ENCODE peak calls at places on chromosomes 11 and 22, in eight cellular contexts. One of them, this sample, is unnamed.

GRCh38 chr11:35553831-35554230 is 28.4 kb upstream of the PAMR1 start:
- DNase-seq in spleen: no peak
- DNase-seq in vagina: peak
- DNase-seq in GM23338: no peak
- DNase-seq in sigmoid colon: no peak
- DNase-seq in K562: no peak
- DNase-seq in stomach: no peak
- DNase-seq in endothelial cell of umbilical vein: no peak
- DNase-seq in this sample: no peak

GRCh38 chr11:44651535-44652130 is 75.1 kb upstream of the TSPAN18 start:
- DNase-seq in GM23338: no peak
- DNase-seq in spleen: peak
- DNase-seq in K562: no peak
- DNase-seq in sigmoid colon: no peak
- DNase-seq in stomach: no peak
- DNase-seq in endothelial cell of umbilical vein: peak
- DNase-seq in vagina: no peak
- DNase-seq in this sample: no peak

GRCh38 chr11:44883277-44883676 is 67.4 kb downstream of the TP53I11 start:
- DNase-seq in stomach: peak
- DNase-seq in K562: no peak
- DNase-seq in GM23338: no peak
- DNase-seq in spleen: no peak
- DNase-seq in vagina: no peak
- DNase-seq in endothelial cell of umbilical vein: no peak
- DNase-seq in sigmoid colon: no peak
- DNase-seq in this sample: no peak

GRCh38 chr11:76161261-76161961 is 44.9 kb downstream of the WNT11 start:
- DNase-seq in stomach: no peak
- DNase-seq in spleen: peak
- DNase-seq in GM23338: no peak
- DNase-seq in K562: peak
- DNase-seq in vagina: no peak
- DNase-seq in sigmoid colon: no peak
- DNase-seq in endothelial cell of umbilical vein: no peak
- DNase-seq in this sample: no peak

GRCh38 chr11:120746836-120747609 is 235.5 kb downstream of the GRIK4 start:
- DNase-seq in endothelial cell of umbilical vein: no peak
- DNase-seq in vagina: peak
- DNase-seq in GM23338: no peak
- DNase-seq in stomach: no peak
- DNase-seq in K562: no peak
- DNase-seq in sigmoid colon: no peak
- DNase-seq in spleen: no peak
- DNase-seq in this sample: no peak

GRCh38 chr11:11672764-11673163 is 51.0 kb upstream of the GALNT18 start:
- DNase-seq in GM23338: no peak
- DNase-seq in sigmoid colon: no peak
- DNase-seq in vagina: no peak
- DNase-seq in stomach: no peak
- DNase-seq in spleen: no peak
- DNase-seq in endothelial cell of umbilical vein: no peak
- DNase-seq in K562: no peak
- DNase-seq in this sample: no peak

GRCh38 chr11:8867035-8867434 is 44.0 kb upstream of the AKIP1 start:
- DNase-seq in endothelial cell of umbilical vein: no peak
- DNase-seq in sigmoid colon: no peak
- DNase-seq in GM23338: no peak
- DNase-seq in K562: no peak
- DNase-seq in vagina: no peak
- DNase-seq in stomach: no peak
- DNase-seq in spleen: no peak
- DNase-seq in this sample: no peak

GRCh38 chr22:37374571-37374970 is 52.7 kb downstream of the ELFN2 start:
- DNase-seq in stomach: no peak
- DNase-seq in vagina: no peak
- DNase-seq in sigmoid colon: no peak
- DNase-seq in endothelial cell of umbilical vein: no peak
- DNase-seq in spleen: no peak
- DNase-seq in K562: no peak
- DNase-seq in GM23338: no peak
- DNase-seq in this sample: no peak

GRCh38 chr11:48063424-48063978 is 83.1 kb downstream of the PTPRJ start:
- DNase-seq in endothelial cell of umbilical vein: peak
- DNase-seq in K562: no peak
- DNase-seq in vagina: no peak
- DNase-seq in spleen: no peak
- DNase-seq in stomach: no peak
- DNase-seq in GM23338: no peak
- DNase-seq in sigmoid colon: peak
- DNase-seq in this sample: no peak

GRCh38 chr11:33970984-33971466 is 79.1 kb upstream of the LMO2 start:
- DNase-seq in GM23338: peak
- DNase-seq in K562: peak
- DNase-seq in endothelial cell of umbilical vein: peak
- DNase-seq in spleen: no peak
- DNase-seq in stomach: peak
- DNase-seq in sigmoid colon: peak
- DNase-seq in vagina: no peak
- DNase-seq in this sample: no peak

GRCh38 chr11:29159552-29160465 is 857.0 kb downstream of the KCNA4 start:
- DNase-seq in endothelial cell of umbilical vein: peak
- DNase-seq in stomach: peak
- DNase-seq in sigmoid colon: no peak
- DNase-seq in vagina: no peak
- DNase-seq in K562: peak
- DNase-seq in spleen: no peak
- DNase-seq in GM23338: peak
- DNase-seq in this sample: no peak

GRCh38 chr22:30763815-30764686 is 69.4 kb downstream of the OSBP2 start:
- DNase-seq in GM23338: peak
- DNase-seq in sigmoid colon: no peak
- DNase-seq in K562: peak
- DNase-seq in stomach: peak
- DNase-seq in spleen: no peak
- DNase-seq in vagina: no peak
- DNase-seq in endothelial cell of umbilical vein: peak
- DNase-seq in this sample: peak

GRCh38 chr22:23177197-23177596 is 3.1 kb upstream of the BCR start:
- DNase-seq in GM23338: no peak
- DNase-seq in stomach: no peak
- DNase-seq in K562: peak
- DNase-seq in spleen: no peak
- DNase-seq in sigmoid colon: no peak
- DNase-seq in vagina: no peak
- DNase-seq in endothelial cell of umbilical vein: no peak
- DNase-seq in this sample: no peak

GRCh38 chr22:21816787-21817496 is 50.5 kb downstream of the MAPK1 start:
- DNase-seq in vagina: no peak
- DNase-seq in K562: peak
- DNase-seq in endothelial cell of umbilical vein: peak
- DNase-seq in stomach: no peak
- DNase-seq in sigmoid colon: no peak
- DNase-seq in spleen: no peak
- DNase-seq in GM23338: no peak
- DNase-seq in this sample: peak
- TF ChIP-seq POLR2AphosphoS5 in vagina: no peak
- TF ChIP-seq POLR2AphosphoS5 in K562: no peak
- TF ChIP-seq POLR2AphosphoS5 in endothelial cell of umbilical vein: no peak
- TF ChIP-seq POLR2AphosphoS5 in stomach: peak
- TF ChIP-seq POLR2AphosphoS5 in sigmoid colon: no peak
- TF ChIP-seq POLR2AphosphoS5 in spleen: peak
- TF ChIP-seq POLR2AphosphoS5 in GM23338: no peak
- TF ChIP-seq POLR2AphosphoS5 in this sample: peak

GRCh38 chr11:117091753-117092477 is 6.3 kb downstream of the SIK3 start:
- DNase-seq in GM23338: no peak
- DNase-seq in stomach: no peak
- DNase-seq in sigmoid colon: no peak
- DNase-seq in spleen: no peak
- DNase-seq in vagina: no peak
- DNase-seq in endothelial cell of umbilical vein: no peak
- DNase-seq in K562: no peak
- DNase-seq in this sample: no peak

GRCh38 chr11:117092951-117093590 is 5.2 kb downstream of the SIK3 start:
- DNase-seq in K562: no peak
- DNase-seq in stomach: no peak
- DNase-seq in endothelial cell of umbilical vein: no peak
- DNase-seq in vagina: no peak
- DNase-seq in sigmoid colon: no peak
- DNase-seq in spleen: no peak
- DNase-seq in GM23338: no peak
- DNase-seq in this sample: no peak

GRCh38 chr11:117089685-117090084 is 8.5 kb downstream of the SIK3 start:
- DNase-seq in GM23338: no peak
- DNase-seq in K562: no peak
- DNase-seq in endothelial cell of umbilical vein: no peak
- DNase-seq in sigmoid colon: no peak
- DNase-seq in spleen: no peak
- DNase-seq in stomach: no peak
- DNase-seq in vagina: no peak
- DNase-seq in this sample: no peak

GRCh38 chr11:117087446-117087845 is 10.8 kb downstream of the SIK3 start:
- DNase-seq in spleen: no peak
- DNase-seq in vagina: no peak
- DNase-seq in stomach: no peak
- DNase-seq in endothelial cell of umbilical vein: no peak
- DNase-seq in GM23338: no peak
- DNase-seq in K562: peak
- DNase-seq in sigmoid colon: no peak
- DNase-seq in this sample: no peak

GRCh38 chr11:117090111-117090706 is 8.0 kb downstream of the SIK3 start:
- DNase-seq in vagina: no peak
- DNase-seq in stomach: no peak
- DNase-seq in endothelial cell of umbilical vein: no peak
- DNase-seq in GM23338: no peak
- DNase-seq in spleen: no peak
- DNase-seq in sigmoid colon: no peak
- DNase-seq in K562: no peak
- DNase-seq in this sample: no peak
- H3K27ac ChIP-seq in vagina: no peak
- H3K27ac ChIP-seq in stomach: no peak
- H3K27ac ChIP-seq in endothelial cell of umbilical vein: no peak
- H3K27ac ChIP-seq in GM23338: no peak
- H3K27ac ChIP-seq in spleen: no peak
- H3K27ac ChIP-seq in sigmoid colon: peak
- H3K27ac ChIP-seq in K562: no peak
- H3K27ac ChIP-seq in this sample: no peak

GRCh38 chr11:77506857-77507256 is 33.0 kb upstream of the PAK1 start:
- DNase-seq in vagina: no peak
- DNase-seq in sigmoid colon: no peak
- DNase-seq in spleen: no peak
- DNase-seq in stomach: no peak
- DNase-seq in K562: no peak
- DNase-seq in endothelial cell of umbilical vein: peak
- DNase-seq in GM23338: no peak
- DNase-seq in this sample: no peak

GRCh38 chr11:77503006-77503405 is 29.1 kb upstream of the PAK1 start:
- DNase-seq in stomach: no peak
- DNase-seq in endothelial cell of umbilical vein: no peak
- DNase-seq in spleen: no peak
- DNase-seq in vagina: no peak
- DNase-seq in K562: no peak
- DNase-seq in sigmoid colon: no peak
- DNase-seq in GM23338: no peak
- DNase-seq in this sample: no peak

GRCh38 chr11:77508031-77508430 is 34.1 kb upstream of the PAK1 start:
- DNase-seq in GM23338: no peak
- DNase-seq in stomach: no peak
- DNase-seq in K562: no peak
- DNase-seq in spleen: no peak
- DNase-seq in vagina: no peak
- DNase-seq in endothelial cell of umbilical vein: no peak
- DNase-seq in sigmoid colon: no peak
- DNase-seq in this sample: no peak

GRCh38 chr11:77502501-77502900 is 28.6 kb upstream of the PAK1 start:
- DNase-seq in endothelial cell of umbilical vein: no peak
- DNase-seq in stomach: no peak
- DNase-seq in spleen: no peak
- DNase-seq in sigmoid colon: no peak
- DNase-seq in K562: no peak
- DNase-seq in vagina: no peak
- DNase-seq in GM23338: no peak
- DNase-seq in this sample: no peak

DNA sequence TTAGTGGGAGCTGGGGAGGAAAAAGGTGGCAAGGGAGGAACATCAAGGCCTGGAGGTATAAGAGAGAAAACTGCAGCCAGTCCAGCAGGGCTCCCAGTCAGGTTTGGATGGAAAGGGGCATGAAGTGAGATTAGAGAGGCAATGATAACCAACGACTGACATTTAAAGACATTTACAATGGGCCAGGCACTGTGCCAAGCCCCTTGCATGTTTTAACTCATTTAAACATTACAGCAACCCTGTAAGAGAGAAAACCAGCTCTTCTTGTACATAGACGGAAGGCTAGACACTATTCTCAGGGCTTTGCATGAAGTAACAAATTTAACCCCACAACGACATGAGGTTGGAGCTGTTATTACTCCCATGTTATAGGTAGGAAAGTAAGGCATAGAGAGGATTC is 32.1 kb upstream of the PAK1 start:
- DNase-seq in endothelial cell of umbilical vein: no peak
- DNase-seq in K562: no peak
- DNase-seq in sigmoid colon: no peak
- DNase-seq in stomach: no peak
- DNase-seq in GM23338: no peak
- DNase-seq in spleen: no peak
- DNase-seq in vagina: no peak
- DNase-seq in this sample: no peak
- TF ChIP-seq POLR2AphosphoS5 in endothelial cell of umbilical vein: no peak
- TF ChIP-seq POLR2AphosphoS5 in K562: no peak
- TF ChIP-seq POLR2AphosphoS5 in sigmoid colon: no peak
- TF ChIP-seq POLR2AphosphoS5 in stomach: no peak
- TF ChIP-seq POLR2AphosphoS5 in GM23338: no peak
- TF ChIP-seq POLR2AphosphoS5 in spleen: no peak
- TF ChIP-seq POLR2AphosphoS5 in vagina: no peak
- TF ChIP-seq POLR2AphosphoS5 in this sample: no peak

DNA sequence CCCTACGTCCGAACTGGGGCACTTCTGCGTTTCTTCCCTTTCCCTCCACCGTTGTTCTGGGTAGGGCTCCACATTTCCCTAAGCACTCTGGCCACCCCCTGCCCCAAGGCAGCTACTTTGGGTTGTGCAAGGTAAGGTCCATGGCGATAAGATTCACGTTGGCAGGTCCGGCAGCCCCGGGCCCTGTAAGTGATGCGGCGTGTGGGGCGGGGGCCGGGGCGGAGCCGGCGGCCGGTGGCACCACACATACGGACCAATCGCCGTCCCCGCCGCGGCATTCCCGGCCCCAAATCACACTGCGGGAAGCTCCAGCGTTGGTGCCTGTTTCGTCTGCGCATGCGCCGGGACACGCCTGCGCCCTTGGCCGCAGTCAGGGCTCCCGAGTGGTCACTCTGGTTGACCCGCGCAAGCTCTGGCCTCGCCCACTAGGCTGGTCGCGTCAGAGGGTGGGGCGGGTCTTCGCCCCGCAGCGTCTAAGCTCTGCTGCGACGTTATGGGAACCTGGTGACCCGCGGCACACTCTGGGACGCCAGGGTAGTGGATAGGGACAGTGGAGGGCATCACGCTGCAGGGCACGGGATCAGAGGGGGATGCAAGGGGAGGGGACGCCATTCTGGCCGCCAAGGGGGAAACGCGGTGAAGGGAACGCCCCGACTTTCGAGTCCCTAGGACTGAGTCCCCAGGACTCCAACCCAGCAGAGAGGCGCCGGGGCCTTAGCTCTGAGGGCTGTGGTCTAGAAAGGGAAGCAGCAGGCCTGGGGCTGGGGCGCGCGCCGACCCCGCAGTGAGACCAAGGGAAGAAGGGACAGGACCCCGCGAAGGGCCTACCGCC is 1.6 kb downstream of the FADS1 start:
- DNase-seq in stomach: peak
- DNase-seq in vagina: peak
- DNase-seq in spleen: peak
- DNase-seq in endothelial cell of umbilical vein: peak
- DNase-seq in K562: peak
- DNase-seq in sigmoid colon: peak
- DNase-seq in GM23338: peak
- DNase-seq in this sample: no peak
- H3K27ac ChIP-seq in stomach: peak
- H3K27ac ChIP-seq in vagina: peak
- H3K27ac ChIP-seq in spleen: peak
- H3K27ac ChIP-seq in endothelial cell of umbilical vein: peak
- H3K27ac ChIP-seq in K562: peak
- H3K27ac ChIP-seq in sigmoid colon: peak
- H3K27ac ChIP-seq in GM23338: peak
- H3K27ac ChIP-seq in this sample: peak

This sample was measured in SK-N-MC.